ENCODE peak calls at places on chromosomes 4 and X, in six cellular contexts. One of them, this sample, is unnamed.

GRCh38 chr4:25160714-25161598 is 707 bp upstream of the SEPSECS start:
- DNase-seq in H1: no peak
- DNase-seq in IMR-90: no peak
- DNase-seq in SK-N-SH: peak; percentile 25
- DNase-seq in HepG2: peak; percentile 32
- DNase-seq in K562: peak; percentile 14
- DNase-seq in this sample: no peak

GRCh38 chrX:9676311-9676710 is 89.3 kb downstream of the GPR143 start:
- DNase-seq in H1: no peak
- DNase-seq in IMR-90: no peak
- DNase-seq in SK-N-SH: no peak
- DNase-seq in HepG2: no peak
- DNase-seq in K562: no peak
- DNase-seq in this sample: no peak

GRCh38 chr4:138627096-138627495 is 384.9 kb upstream of the SLC7A11 start:
- DNase-seq in H1: no peak
- DNase-seq in IMR-90: peak; percentile 20
- DNase-seq in SK-N-SH: no peak
- DNase-seq in HepG2: no peak
- DNase-seq in K562: no peak
- DNase-seq in this sample: no peak

GRCh38 chr4:2688697-2689096 is 67.4 kb downstream of the TNIP2 start:
- DNase-seq in H1: no peak
- DNase-seq in IMR-90: no peak
- DNase-seq in SK-N-SH: no peak
- DNase-seq in HepG2: no peak
- DNase-seq in K562: no peak
- DNase-seq in this sample: no peak

GRCh38 chrX:148501121-148502066 is 977 bp downstream of the AFF2 start:
- DNase-seq in H1: no peak
- DNase-seq in IMR-90: no peak
- DNase-seq in SK-N-SH: peak; percentile 25
- DNase-seq in HepG2: no peak
- DNase-seq in K562: no peak
- DNase-seq in this sample: peak; percentile 0

GRCh38 chrX:48919360-48919821 is 567 bp upstream of the PIM2 start:
- DNase-seq in H1: no peak
- DNase-seq in IMR-90: no peak
- DNase-seq in SK-N-SH: peak; percentile 54
- DNase-seq in HepG2: no peak
- DNase-seq in K562: no peak
- DNase-seq in this sample: no peak

GRCh38 chr4:40845136-40845910 is 95.6 kb downstream of the NSUN7 start:
- DNase-seq in H1: no peak
- DNase-seq in IMR-90: no peak
- DNase-seq in SK-N-SH: no peak
- DNase-seq in HepG2: no peak
- DNase-seq in K562: no peak
- DNase-seq in this sample: no peak

GRCh38 chr4:68878048-68878447 is 62.3 kb downstream of the UGT2B10 start:
- DNase-seq in H1: no peak
- DNase-seq in IMR-90: no peak
- DNase-seq in SK-N-SH: no peak
- DNase-seq in HepG2: no peak
- DNase-seq in K562: no peak
- DNase-seq in this sample: no peak

GRCh38 chr4:89288430-89288829 is 19.2 kb downstream of the GPRIN3 start:
- DNase-seq in H1: no peak
- DNase-seq in IMR-90: no peak
- DNase-seq in SK-N-SH: no peak
- DNase-seq in HepG2: no peak
- DNase-seq in K562: no peak
- DNase-seq in this sample: no peak

GRCh38 chr4:78610546-78611214 is 59.1 kb downstream of the ANXA3 start:
- DNase-seq in H1: no peak
- DNase-seq in IMR-90: peak; percentile 41
- DNase-seq in SK-N-SH: no peak
- DNase-seq in HepG2: no peak
- DNase-seq in K562: peak; percentile 79
- DNase-seq in this sample: no peak

GRCh38 chr4:123701046-123701445 is 304.5 kb downstream of the SPRY1 start:
- DNase-seq in H1: no peak
- DNase-seq in IMR-90: peak; percentile 23
- DNase-seq in SK-N-SH: no peak
- DNase-seq in HepG2: no peak
- DNase-seq in K562: no peak
- DNase-seq in this sample: no peak

GRCh38 chr4:26723216-26723615 is 137.4 kb upstream of the STIM2 start:
- DNase-seq in H1: no peak
- DNase-seq in IMR-90: no peak
- DNase-seq in SK-N-SH: no peak
- DNase-seq in HepG2: no peak
- DNase-seq in K562: no peak
- DNase-seq in this sample: no peak

GRCh38 chrX:150291014-150291413 is 72.1 kb upstream of the MAMLD1 start:
- DNase-seq in H1: no peak
- DNase-seq in IMR-90: no peak
- DNase-seq in SK-N-SH: no peak
- DNase-seq in HepG2: no peak
- DNase-seq in K562: no peak
- DNase-seq in this sample: no peak

GRCh38 chrX:106718709-106719108 is 7.8 kb upstream of the RNF128 start:
- DNase-seq in H1: no peak
- DNase-seq in IMR-90: no peak
- DNase-seq in SK-N-SH: no peak
- DNase-seq in HepG2: peak; percentile 78
- DNase-seq in K562: no peak
- DNase-seq in this sample: no peak

GRCh38 chr4:158139086-158139485 is 33.7 kb downstream of the GASK1B start:
- DNase-seq in H1: no peak
- DNase-seq in IMR-90: peak; percentile 45
- DNase-seq in SK-N-SH: no peak
- DNase-seq in HepG2: no peak
- DNase-seq in K562: no peak
- DNase-seq in this sample: peak; percentile 1

GRCh38 chr4:163161536-163162205 is 5.0 kb downstream of the NAF1 start:
- DNase-seq in H1: no peak
- DNase-seq in IMR-90: peak; percentile 95
- DNase-seq in SK-N-SH: no peak
- DNase-seq in HepG2: peak; percentile 3
- DNase-seq in K562: peak; percentile 15
- DNase-seq in this sample: no peak

GRCh38 chrX:152817082-152817744 is 13.3 kb downstream of the CETN2 start:
- DNase-seq in H1: no peak
- DNase-seq in IMR-90: peak; percentile 54
- DNase-seq in SK-N-SH: peak; percentile 43
- DNase-seq in HepG2: no peak
- DNase-seq in K562: peak; percentile 69
- DNase-seq in this sample: peak; percentile 38

GRCh38 chr4:24560770-24561415 is 23.5 kb downstream of the DHX15 start:
- DNase-seq in H1: no peak
- DNase-seq in IMR-90: peak; percentile 74
- DNase-seq in SK-N-SH: no peak
- DNase-seq in HepG2: no peak
- DNase-seq in K562: no peak
- DNase-seq in this sample: no peak

GRCh38 chrX:23884427-23885024 is 23.2 kb downstream of the APOO start:
- DNase-seq in H1: no peak
- DNase-seq in IMR-90: peak; percentile 50
- DNase-seq in SK-N-SH: no peak
- DNase-seq in HepG2: peak; percentile 57
- DNase-seq in K562: peak; percentile 84
- DNase-seq in this sample: peak; percentile 79

GRCh38 chrX:19904778-19905367 is 17.5 kb upstream of the SH3KBP1 start:
- DNase-seq in H1: no peak
- DNase-seq in IMR-90: peak; percentile 63
- DNase-seq in SK-N-SH: peak; percentile 59
- DNase-seq in HepG2: peak; percentile 31
- DNase-seq in K562: peak; percentile 45
- DNase-seq in this sample: peak; percentile 58

GRCh38 chrX:40097101-40097491 is 662 bp downstream of the BCOR start:
- DNase-seq in H1: no peak
- DNase-seq in IMR-90: no peak
- DNase-seq in SK-N-SH: peak; percentile 56
- DNase-seq in HepG2: no peak
- DNase-seq in K562: peak; percentile 59
- DNase-seq in this sample: no peak

GRCh38 chrX:45633419-45633818 is 432.7 kb upstream of the DIPK2B start:
- DNase-seq in H1: no peak
- DNase-seq in IMR-90: no peak
- DNase-seq in SK-N-SH: no peak
- DNase-seq in HepG2: no peak
- DNase-seq in K562: no peak
- DNase-seq in this sample: no peak

GRCh38 chr4:92059615-92060014 is 244.2 kb upstream of the GRID2 start:
- DNase-seq in H1: no peak
- DNase-seq in IMR-90: no peak
- DNase-seq in SK-N-SH: no peak
- DNase-seq in HepG2: no peak
- DNase-seq in K562: no peak
- DNase-seq in this sample: no peak

GRCh38 chr4:139767168-139767567 is 101.5 kb downstream of the MGST2 start:
- DNase-seq in H1: no peak
- DNase-seq in IMR-90: no peak
- DNase-seq in SK-N-SH: no peak
- DNase-seq in HepG2: no peak
- DNase-seq in K562: no peak
- DNase-seq in this sample: no peak

GRCh38 chr4:170259631-170260153 is 169.9 kb upstream of the AADAT start:
- DNase-seq in H1: peak; percentile 84
- DNase-seq in IMR-90: peak; percentile 60
- DNase-seq in SK-N-SH: peak; percentile 61
- DNase-seq in HepG2: peak; percentile 92
- DNase-seq in K562: peak; percentile 76
- DNase-seq in this sample: peak; percentile 8

GRCh38 chr4:177480796-177481195 is 38.6 kb upstream of the AGA start:
- DNase-seq in H1: no peak
- DNase-seq in IMR-90: peak; percentile 93
- DNase-seq in SK-N-SH: no peak
- DNase-seq in HepG2: no peak
- DNase-seq in K562: no peak
- DNase-seq in this sample: no peak

GRCh38 chr4:3645711-3646221 is 113.5 kb upstream of the LRPAP1 start:
- DNase-seq in H1: no peak
- DNase-seq in IMR-90: no peak
- DNase-seq in SK-N-SH: no peak
- DNase-seq in HepG2: no peak
- DNase-seq in K562: no peak
- DNase-seq in this sample: no peak

GRCh38 chr4:122458625-122459024 is 2.1 kb upstream of the IL2 start:
- DNase-seq in H1: no peak
- DNase-seq in IMR-90: peak; percentile 17
- DNase-seq in SK-N-SH: no peak
- DNase-seq in HepG2: no peak
- DNase-seq in K562: peak; percentile 33
- DNase-seq in this sample: no peak

GRCh38 chr4:1837069-1837468 is 18.9 kb downstream of the LETM1 start:
- DNase-seq in H1: no peak
- DNase-seq in IMR-90: no peak
- DNase-seq in SK-N-SH: no peak
- DNase-seq in HepG2: no peak
- DNase-seq in K562: no peak
- DNase-seq in this sample: no peak

GRCh38 chrX:11437642-11438379 is 144.6 kb downstream of the AMELX start:
- DNase-seq in H1: no peak
- DNase-seq in IMR-90: peak; percentile 55
- DNase-seq in SK-N-SH: no peak
- DNase-seq in HepG2: peak; percentile 19
- DNase-seq in K562: peak; percentile 81
- DNase-seq in this sample: no peak
- TF ChIP-seq RFX5 in H1: no peak
- TF ChIP-seq RFX5 in IMR-90: no peak
- TF ChIP-seq RFX5 in SK-N-SH: no peak
- TF ChIP-seq RFX5 in HepG2: no peak
- TF ChIP-seq RFX5 in K562: no peak
- TF ChIP-seq RFX5 in this sample: no peak

GRCh38 chr4:6689506-6689960 is 4.1 kb upstream of the S100P start:
- DNase-seq in H1: no peak
- DNase-seq in IMR-90: no peak
- DNase-seq in SK-N-SH: no peak
- DNase-seq in HepG2: peak; percentile 50
- DNase-seq in K562: no peak
- DNase-seq in this sample: no peak
- H3K4me1 ChIP-seq in H1: peaks cover 20% of the 10 kb centered on the region
- H3K4me1 ChIP-seq in IMR-90: peaks cover 23% of the 10 kb centered on the region
- H3K4me1 ChIP-seq in SK-N-SH: peaks cover 20% of the 10 kb centered on the region
- H3K4me1 ChIP-seq in HepG2: peaks cover 75% of the 10 kb centered on the region
- H3K4me1 ChIP-seq in K562: peaks cover 54% of the 10 kb centered on the region
- H3K4me1 ChIP-seq in this sample: peaks cover 45% of the 10 kb centered on the region

GRCh38 chr4:17068396-17068795 is 170.0 kb upstream of the LDB2 start:
- DNase-seq in H1: no peak
- DNase-seq in IMR-90: peak; percentile 38
- DNase-seq in SK-N-SH: no peak
- DNase-seq in HepG2: no peak
- DNase-seq in K562: no peak
- DNase-seq in this sample: no peak

GRCh38 chr4:17066241-17066640 is 167.8 kb upstream of the LDB2 start:
- DNase-seq in H1: no peak
- DNase-seq in IMR-90: peak; percentile 53
- DNase-seq in SK-N-SH: no peak
- DNase-seq in HepG2: no peak
- DNase-seq in K562: no peak
- DNase-seq in this sample: no peak

GRCh38 chr4:17068885-17069284 is 170.4 kb upstream of the LDB2 start:
- DNase-seq in H1: no peak
- DNase-seq in IMR-90: no peak
- DNase-seq in SK-N-SH: no peak
- DNase-seq in HepG2: no peak
- DNase-seq in K562: no peak
- DNase-seq in this sample: no peak

GRCh38 chr4:17065821-17066220 is 167.4 kb upstream of the LDB2 start:
- DNase-seq in H1: no peak
- DNase-seq in IMR-90: no peak
- DNase-seq in SK-N-SH: no peak
- DNase-seq in HepG2: no peak
- DNase-seq in K562: no peak
- DNase-seq in this sample: no peak

DNA sequence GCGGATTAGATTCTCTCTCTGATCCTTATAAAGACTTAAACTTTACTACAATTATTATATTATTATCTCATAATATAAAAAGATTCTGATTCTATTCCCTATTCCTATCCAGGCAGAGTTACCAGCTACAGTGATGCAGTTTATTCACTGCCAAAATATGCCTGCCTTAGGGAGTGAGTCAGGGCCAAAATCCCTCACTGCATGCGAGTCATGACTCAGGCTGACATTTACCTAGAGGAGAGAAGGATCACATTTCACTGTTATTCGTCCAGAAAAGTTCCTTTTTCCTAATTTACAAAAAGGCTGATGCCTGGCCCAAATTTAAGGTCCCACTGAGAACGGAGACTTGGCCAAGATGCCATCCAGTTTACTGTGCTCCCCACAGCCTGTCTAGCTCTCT is 168.5 kb upstream of the LDB2 start:
- DNase-seq in H1: no peak
- DNase-seq in IMR-90: peak; percentile 94
- DNase-seq in SK-N-SH: no peak
- DNase-seq in HepG2: no peak
- DNase-seq in K562: no peak
- DNase-seq in this sample: peak; percentile 3
- TF ChIP-seq RFX5 in H1: no peak
- TF ChIP-seq RFX5 in IMR-90: no peak
- TF ChIP-seq RFX5 in SK-N-SH: no peak
- TF ChIP-seq RFX5 in HepG2: no peak
- TF ChIP-seq RFX5 in K562: no peak
- TF ChIP-seq RFX5 in this sample: no peak

GRCh38 chr4:81512371-81512770 is 40.7 kb upstream of the RASGEF1B start:
- DNase-seq in H1: no peak
- DNase-seq in IMR-90: no peak
- DNase-seq in SK-N-SH: no peak
- DNase-seq in HepG2: no peak
- DNase-seq in K562: no peak
- DNase-seq in this sample: no peak
- H3K4me1 ChIP-seq in H1: peaks cover 10% of the 10 kb centered on the region
- H3K4me1 ChIP-seq in IMR-90: no peaks in the 10 kb centered on the region
- H3K4me1 ChIP-seq in SK-N-SH: no peaks in the 10 kb centered on the region
- H3K4me1 ChIP-seq in HepG2: no peaks in the 10 kb centered on the region
- H3K4me1 ChIP-seq in K562: no peaks in the 10 kb centered on the region
- H3K4me1 ChIP-seq in this sample: no peaks in the 10 kb centered on the region

This sample was measured in A549.